ENCODE peak calls at places on chromosomes 1 and 21, in seven cellular contexts. H is PC-9, U is psoas muscle, G is OCI-LY7, Z is left ventricle myocardium inferior, Q is IMR-90, C is pancreas. V is an unnamed sample.

GRCh38 chr1:35763211-35763610 is 6.6 kb downstream of the CLSPN start:
- DNase-seq in H (no peak), U (no peak), G (no peak), Z (no peak), Q (peak; percentile 3), C (no peak), V (no peak)

GRCh38 chr1:212699839-212700596 is at the start of gene BATF3:
- DNase-seq in H (no peak), U (peak; percentile 69), G (peak; percentile 43), Z (peak; percentile 66), Q (no peak), C (peak; percentile 27), V (peak; percentile 25)

GRCh38 chr1:65170511-65171142 is 22.6 kb downstream of the AK4 start:
- DNase-seq in H (peak; percentile 87), U (no peak), G (no peak), Z (peak; percentile 32), Q (peak; percentile 42), C (no peak), V (peak; percentile 32)

GRCh38 chr1:217805792-217806191 is 174.6 kb downstream of the SPATA17 start:
- DNase-seq in H (no peak), U (no peak), G (no peak), Z (no peak), Q (no peak), C (no peak), V (no peak)

GRCh38 chr1:85274969-85275453 is 1.4 kb downstream of the BCL10 start:
- DNase-seq in H (peak; percentile 95), U (no peak), G (peak; percentile 30), Z (no peak), Q (peak; percentile 92), C (no peak), V (no peak)

GRCh38 chr1:63807063-63807462 is 33.2 kb downstream of the ROR1 start:
- DNase-seq in H (no peak), U (no peak), G (no peak), Z (no peak), Q (no peak), C (no peak), V (no peak)

GRCh38 chr1:182752077-182752826 is 37.3 kb upstream of the NPL start:
- DNase-seq in H (no peak), U (peak; percentile 52), G (no peak), Z (peak; percentile 16), Q (peak; percentile 62), C (no peak), V (no peak)

GRCh38 chr1:156387899-156388813 is 19.1 kb downstream of the RHBG start:
- DNase-seq in H (no peak), U (no peak), G (no peak), Z (no peak), Q (no peak), C (no peak), V (peak; percentile 64)

GRCh38 chr1:65992160-65993046 is 199.7 kb downstream of the PDE4B start:
- DNase-seq in H (no peak), U (no peak), G (no peak), Z (no peak), Q (no peak), C (no peak), V (no peak)

GRCh38 chr1:44545961-44546360 is 128.3 kb downstream of the TMEM53 start:
- DNase-seq in H (peak; percentile 83), U (no peak), G (no peak), Z (no peak), Q (no peak), C (no peak), V (no peak)

GRCh38 chr21:34521561-34521960 is 9.6 kb upstream of the KCNE1 start:
- DNase-seq in H (no peak), U (no peak), G (no peak), Z (no peak), Q (no peak), C (no peak), V (no peak)

DNA sequence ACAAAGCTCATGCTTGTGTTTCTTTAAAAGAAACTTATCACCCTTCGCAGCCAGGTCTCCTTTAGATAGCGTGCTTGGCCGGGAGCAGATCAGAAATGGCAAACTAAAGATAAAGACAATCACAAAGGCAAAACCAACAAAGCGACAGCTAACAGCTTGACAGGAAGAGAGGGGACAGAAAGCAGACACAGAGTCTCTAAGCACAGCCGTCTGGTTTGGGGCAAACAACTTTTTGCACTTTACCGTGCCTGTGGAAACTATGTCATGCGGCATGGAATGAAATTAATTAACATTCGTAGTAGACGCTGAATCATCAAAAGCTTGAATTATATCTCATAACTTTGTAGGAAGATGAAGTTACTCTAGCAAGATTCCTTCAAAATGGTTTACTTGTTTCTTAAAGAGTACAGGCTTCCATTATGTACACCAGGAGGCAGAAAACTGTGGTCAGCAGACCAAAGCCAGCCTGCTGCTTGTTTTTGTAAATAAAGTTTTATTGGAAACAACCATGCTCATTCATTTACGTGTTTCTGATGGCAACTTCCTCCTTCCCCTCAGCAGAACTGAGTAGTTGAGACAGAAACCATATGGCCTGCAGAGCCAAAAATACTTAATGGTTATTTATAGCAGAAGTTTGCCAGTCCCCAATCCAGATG is 183.2 kb downstream of the KIF26B start:
- DNase-seq in H (no peak), U (no peak), G (peak; percentile 2), Z (no peak), Q (no peak), C (no peak), V (no peak)
- TF ChIP-seq CTCF in H (no peak), U (no peak), G (no peak), Z (no peak), Q (no peak), C (no peak), V (no peak)

GRCh38 chr1:73593804-73594203 is 604.2 kb downstream of the LRRIQ3 start:
- DNase-seq in H (no peak), U (no peak), G (no peak), Z (no peak), Q (no peak), C (no peak), V (no peak)
- H3K27ac ChIP-seq in H (no peak overlapping the region), U (no peak overlapping the region), G (no peak overlapping the region), Z (no peak overlapping the region), Q (no peak overlapping the region), C (no peak overlapping the region), V (no peak overlapping the region)

GRCh38 chr1:78045850-78046778 is at the start of gene GIPC2:
- DNase-seq in H (no peak), U (peak; percentile 73), G (no peak), Z (peak; percentile 23), Q (peak; percentile 18), C (peak; percentile 54), V (peak; percentile 51)
- H3K4me3 ChIP-seq in H (no peak within 1 kb of the TSS), U (peak within 1 kb of the TSS; percentile 79), G (no peak within 1 kb of the TSS), Z (peak within 1 kb of the TSS; percentile 92), Q (peak within 1 kb of the TSS; percentile 43), C (peak within 1 kb of the TSS; percentile 71), V (peak within 1 kb of the TSS; percentile 71)

GRCh38 chr1:3070654-3071506 is 1.9 kb downstream of the PRDM16 start:
- DNase-seq in H (no peak), U (peak; percentile 47), G (no peak), Z (peak; percentile 16), Q (no peak), C (peak; percentile 30), V (no peak)
- TF ChIP-seq CTCF in H (no peak), U (no peak), G (no peak), Z (no peak), Q (no peak), C (no peak), V (no peak)